ENCODE peak calls at places on chromosomes 11 and 22, in eight cellular contexts. P is stomach, D is tibial nerve, H is heart left ventricle, Q is ovary, Y is IMR-90, V is A549, I is K562. W is an unnamed sample.

GRCh38 chr11:101030015-101030414 is 99.6 kb downstream of the PGR start:
- DNase-seq in P (no peak), Q (no peak), V (no peak), I (no peak), H (no peak), D (no peak), Y (no peak), W (no peak)

GRCh38 chr11:58616594-58616993 is 5.9 kb upstream of the CNTF start:
- DNase-seq in H (peak; percentile 53), P (no peak), I (no peak), Y (peak; percentile 95), D (peak; percentile 46), Q (peak; percentile 60), V (peak; percentile 4), W (peak; percentile 30)

GRCh38 chr11:78809931-78810481 is 235.3 kb upstream of the NARS2 start:
- DNase-seq in V (no peak), I (no peak), Y (peak; percentile 91), H (no peak), P (no peak), Q (peak; percentile 46), D (no peak), W (no peak)

GRCh38 chr11:55342901-55343300 is at the start of gene OR4A16:
- DNase-seq in Y (no peak), V (no peak), D (no peak), Q (no peak), H (no peak), I (no peak), P (no peak), W (no peak)

GRCh38 chr11:45671246-45672171 is 6.1 kb upstream of the CHST1 start:
- DNase-seq in Y (no peak), H (no peak), P (no peak), V (no peak), D (no peak), I (no peak), Q (no peak), W (no peak)

GRCh38 chr11:119481021-119481666 is 58.2 kb upstream of the THY1 start:
- DNase-seq in P (peak; percentile 91), V (peak; percentile 86), Q (peak; percentile 90), I (peak; percentile 90), Y (peak; percentile 93), H (peak; percentile 79), D (peak; percentile 93), W (peak; percentile 72)

GRCh38 chr11:57410287-57410686 is 16.6 kb downstream of the SLC43A3 start:
- DNase-seq in D (no peak), P (no peak), H (no peak), V (no peak), I (no peak), Q (no peak), Y (peak; percentile 96), W (no peak)

GRCh38 chr22:22576244-22576988 is 17.4 kb upstream of the PRAME start:
- DNase-seq in Y (peak; percentile 24), Q (peak; percentile 31), H (peak; percentile 55), P (peak; percentile 49), V (peak; percentile 55), D (peak; percentile 19), I (peak; percentile 98), W (peak; percentile 39)

GRCh38 chr11:2892215-2893020 is 6.8 kb upstream of the CDKN1C start:
- DNase-seq in P (peak; percentile 57), H (peak; percentile 66), Q (peak; percentile 78), I (peak; percentile 76), V (peak; percentile 49), Y (peak; percentile 50), D (no peak), W (peak; percentile 79)
- TF ChIP-seq POLR2A in P (no peak), H (no peak), Q (no peak), I (peak; percentile 53), V (peak; percentile 28), Y (peak; percentile 35), D (no peak), W (peak; percentile 31)

DNA sequence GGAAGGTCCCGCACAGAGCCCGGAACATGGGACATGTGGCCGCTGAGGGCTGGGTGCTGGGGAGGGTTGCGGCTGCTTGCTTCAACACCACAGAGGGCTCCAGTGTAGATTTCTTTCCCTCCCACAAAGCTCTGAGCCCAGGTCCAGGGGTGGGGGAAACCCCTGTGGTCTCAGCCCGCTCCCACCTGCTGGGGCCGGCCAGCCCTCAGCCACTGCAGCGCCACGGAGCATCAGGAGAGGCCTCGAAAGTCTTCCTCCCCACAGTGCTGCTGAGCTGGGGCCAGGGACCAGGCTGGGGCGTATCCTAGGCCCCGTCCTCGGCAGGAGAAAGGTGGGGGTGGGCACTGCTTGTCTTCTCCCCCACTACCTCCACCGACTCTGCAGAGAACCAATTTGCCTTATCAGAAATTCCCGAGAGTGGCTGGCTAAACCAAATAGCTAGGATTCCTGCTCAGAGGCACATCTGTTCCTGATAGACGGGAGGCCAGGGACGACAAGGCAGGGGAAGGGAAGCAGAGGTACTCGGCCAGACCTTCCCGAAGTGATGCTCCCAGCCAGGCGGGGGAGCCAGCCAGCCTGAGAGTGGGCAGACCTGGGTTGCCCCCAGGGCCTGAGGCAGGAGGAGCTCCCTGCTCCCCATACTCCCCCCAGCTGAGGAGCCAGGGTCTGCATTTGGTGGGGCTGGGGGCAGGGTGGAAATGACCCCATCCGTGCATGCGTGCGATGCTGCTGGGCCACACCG is 18.7 kb downstream of the IGF2 start:
- DNase-seq in I (no peak), V (no peak), D (no peak), H (no peak), P (no peak), Q (no peak), Y (no peak), W (no peak)
- TF ChIP-seq POLR2A in I (no peak), V (no peak), D (no peak), H (no peak), P (no peak), Q (no peak), Y (no peak), W (no peak)

GRCh38 chr11:82994615-82995014 is 77.1 kb downstream of the RAB30 start:
- DNase-seq in P (no peak), Q (no peak), I (no peak), H (no peak), D (no peak), V (no peak), Y (no peak), W (no peak)
- TF ChIP-seq POLR2A in P (no peak), Q (no peak), I (no peak), H (no peak), D (no peak), V (no peak), Y (no peak), W (no peak)

GRCh38 chr11:67396258-67396581 is 4.4 kb downstream of the RAD9A start:
- DNase-seq in P (no peak), Y (no peak), D (no peak), H (no peak), V (no peak), Q (no peak), I (no peak), W (no peak)
- TF ChIP-seq POLR2A in P (no peak), Y (no peak), D (no peak), H (no peak), V (no peak), Q (no peak), I (no peak), W (no peak)

DNA sequence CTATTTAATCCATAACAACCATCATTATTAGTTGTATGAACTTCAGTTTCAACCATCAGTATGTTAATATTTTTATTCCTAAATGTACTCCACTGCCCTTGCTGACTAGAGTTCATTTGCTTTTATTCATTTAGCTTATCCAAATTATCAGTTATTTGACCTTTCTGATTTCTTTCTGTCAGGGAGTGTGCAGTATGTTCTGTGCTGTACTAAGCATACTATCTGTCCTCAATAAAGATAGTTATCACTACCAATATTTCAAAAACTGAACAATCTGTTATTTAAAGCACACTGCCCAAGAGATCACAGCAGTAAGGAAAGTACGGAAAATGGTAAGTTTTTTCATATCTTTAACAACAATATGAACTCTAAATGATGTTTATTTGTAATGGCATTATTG is 8.3 kb downstream of the SLC36A4 start:
- DNase-seq in I (no peak), Y (no peak), D (no peak), Q (no peak), H (no peak), V (no peak), P (no peak), W (no peak)
- TF ChIP-seq POLR2A in I (no peak), Y (no peak), D (no peak), Q (no peak), H (no peak), V (no peak), P (no peak), W (no peak)

GRCh38 chr11:64875369-64876225 is 2.8 kb downstream of the EHD1 start:
- DNase-seq in D (no peak), P (no peak), I (no peak), H (peak; percentile 37), V (no peak), Q (no peak), Y (no peak), W (no peak)
- TF ChIP-seq POLR2A in D (no peak), P (no peak), I (no peak), H (no peak), V (no peak), Q (no peak), Y (no peak), W (no peak)